ENCODE peak calls at places on chromosomes 13 and 19, in seven cellular contexts. R is thoracic aorta, G is neural progenitor cell, H is GM23248, Q is heart right ventricle, W is vagina, E is heart left ventricle. L is an unnamed sample. For H3K4me1, the result is how much of the 10 kb centered on the place peaks cover.

GRCh38 chr19:53865523-53865917 is 2.2 kb upstream of the MYADM start:
- DNase-seq in G (peak), Q (no peak), H (peak), R (no peak), W (no peak), E (no peak), L (no peak)

GRCh38 chr19:16051254-16052025 is 24.9 kb upstream of the TPM4 start:
- DNase-seq in H (no peak), G (no peak), E (no peak), R (no peak), Q (no peak), W (no peak), L (no peak)

GRCh38 chr13:39874331-39875055 is 219.0 kb downstream of the COG6 start:
- DNase-seq in Q (no peak), W (no peak), H (no peak), R (no peak), G (no peak), E (no peak), L (no peak)

GRCh38 chr13:108923386-108924061 is 294.1 kb downstream of the MYO16 start:
- DNase-seq in Q (no peak), R (no peak), E (no peak), H (no peak), G (no peak), W (no peak), L (no peak)

GRCh38 chr13:45367358-45367757 is 26.4 kb upstream of the TPT1 start:
- DNase-seq in R (peak), W (no peak), Q (no peak), H (peak), G (no peak), E (peak), L (peak)

GRCh38 chr19:13241321-13242104 is 91.3 kb downstream of the IER2 start:
- DNase-seq in W (no peak), Q (no peak), E (no peak), G (no peak), H (peak), R (no peak), L (no peak)

GRCh38 chr19:12701596-12702282 is 5.3 kb upstream of the FBXW9 start:
- DNase-seq in E (no peak), R (no peak), W (no peak), G (no peak), H (no peak), Q (no peak), L (no peak)

GRCh38 chr19:658916-659839 is 3.8 kb downstream of the RNF126 start:
- DNase-seq in R (no peak), W (no peak), G (no peak), Q (no peak), H (peak), E (peak), L (no peak)

GRCh38 chr13:35693142-35693784 is 216.8 kb upstream of the MAB21L1 start:
- DNase-seq in H (no peak), E (no peak), R (no peak), G (no peak), W (no peak), Q (no peak), L (no peak)

GRCh38 chr13:35140321-35140720 is 198.3 kb downstream of the NBEA start:
- DNase-seq in R (no peak), H (no peak), Q (no peak), G (no peak), E (no peak), W (no peak), L (no peak)

GRCh38 chr19:8366961-8367326 is 3.0 kb downstream of the ANGPTL4 start:
- DNase-seq in Q (no peak), G (no peak), W (no peak), R (no peak), H (peak), E (peak), L (no peak)

GRCh38 chr13:40181203-40181845 is 485.1 kb downstream of the FOXO1 start:
- DNase-seq in E (no peak), G (no peak), H (peak), R (no peak), Q (no peak), W (no peak), L (no peak)

DNA sequence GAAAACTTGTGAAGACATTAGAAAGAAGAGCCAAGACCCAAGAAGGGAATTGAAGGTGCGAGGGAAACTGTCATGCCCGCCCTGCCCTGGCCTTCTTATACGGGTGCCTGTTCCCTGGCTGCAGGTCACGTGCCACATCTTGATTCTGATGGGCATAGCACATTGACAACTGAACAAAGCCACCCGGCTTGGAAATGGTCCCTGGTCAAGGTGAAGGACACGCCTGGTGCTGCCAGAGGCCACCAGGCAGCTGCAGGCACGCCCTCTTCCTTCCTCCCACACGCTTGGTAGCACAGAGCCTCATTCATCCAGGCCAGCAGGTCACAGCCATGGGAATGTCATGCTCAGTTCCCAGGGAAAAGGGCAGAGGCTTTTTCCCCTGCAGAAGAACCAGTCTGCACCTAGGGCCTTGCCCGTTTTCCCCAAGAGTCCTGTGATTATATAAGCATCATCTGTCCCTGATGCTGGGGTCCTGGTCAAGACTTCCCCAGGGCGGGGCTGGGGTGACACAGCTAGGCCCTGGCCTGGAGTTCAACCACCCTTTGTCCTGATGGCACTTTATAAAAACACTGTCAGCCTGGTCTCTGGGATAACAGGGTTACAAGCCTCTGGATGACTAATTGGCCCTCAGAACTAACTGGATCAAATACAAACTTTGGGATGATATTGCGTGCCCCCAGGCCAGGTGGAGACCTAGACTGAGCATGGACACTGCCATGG is 56.0 kb downstream of the CDADC1 start:
- DNase-seq in R (no peak), W (peak), G (no peak), E (peak), H (peak), Q (no peak), L (no peak)
- H3K4me1 ChIP-seq in R (under half), W (under half), G (under half), E (under half), H (under half), Q (under half), L (under half)

DNA sequence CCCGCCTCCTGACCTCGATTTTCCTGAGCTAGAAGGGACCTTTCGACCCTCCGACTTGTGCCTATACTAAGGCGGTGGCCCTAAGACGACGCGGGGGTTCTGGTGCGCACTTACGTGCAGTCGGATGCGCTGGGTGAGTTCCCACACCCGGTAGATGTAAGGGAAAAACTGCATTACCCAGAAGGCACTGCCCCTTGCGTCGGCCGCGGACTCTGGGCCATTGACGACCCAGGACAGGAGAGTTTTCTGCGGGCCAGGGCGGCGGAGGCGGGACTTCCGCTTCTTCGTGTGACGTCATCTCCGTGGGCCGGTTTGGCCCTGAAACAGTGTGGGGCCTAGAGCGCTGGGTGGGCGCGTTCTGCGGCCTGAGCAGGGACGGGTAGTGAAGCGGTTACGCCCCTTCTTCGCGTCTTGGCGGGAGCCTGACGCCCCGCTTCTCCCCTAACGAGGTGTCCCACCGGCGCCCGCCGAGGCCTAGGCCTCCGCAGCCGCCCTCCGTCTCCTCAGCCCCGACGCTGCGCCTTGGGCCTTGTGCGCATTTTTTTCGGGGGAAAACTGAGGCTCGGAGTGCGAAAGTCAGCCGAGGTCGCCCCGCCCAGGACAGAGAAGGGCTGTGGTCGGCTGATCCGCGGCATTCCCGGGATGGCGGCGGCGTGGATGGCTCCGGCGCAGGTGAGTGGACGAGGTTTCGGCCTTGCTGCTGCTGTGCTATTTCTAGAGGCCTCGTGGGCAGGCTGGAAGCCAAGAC is at the start of gene ZNF460:
- DNase-seq in E (peak), Q (peak), W (peak), G (peak), H (peak), R (peak), L (peak)
- H3K4me1 ChIP-seq in E (under half), Q (under half), W (under half), G (under half), H (under half), R (under half), L (under half)

GRCh38 chr13:77544765-77545316 is 9.3 kb downstream of the SCEL start:
- DNase-seq in W (no peak), G (no peak), H (no peak), R (no peak), E (no peak), Q (no peak), L (no peak)

GRCh38 chr13:77543711-77544110 is 8.2 kb downstream of the SCEL start:
- DNase-seq in E (no peak), H (no peak), W (no peak), G (no peak), R (no peak), Q (no peak), L (no peak)

GRCh38 chr13:77548095-77548494 is 12.6 kb downstream of the SCEL start:
- DNase-seq in Q (no peak), H (no peak), E (no peak), R (no peak), W (no peak), G (no peak), L (no peak)

GRCh38 chr13:77544365-77544764 is 8.9 kb downstream of the SCEL start:
- DNase-seq in W (no peak), G (no peak), Q (peak), H (peak), E (peak), R (no peak), L (peak)

DNA sequence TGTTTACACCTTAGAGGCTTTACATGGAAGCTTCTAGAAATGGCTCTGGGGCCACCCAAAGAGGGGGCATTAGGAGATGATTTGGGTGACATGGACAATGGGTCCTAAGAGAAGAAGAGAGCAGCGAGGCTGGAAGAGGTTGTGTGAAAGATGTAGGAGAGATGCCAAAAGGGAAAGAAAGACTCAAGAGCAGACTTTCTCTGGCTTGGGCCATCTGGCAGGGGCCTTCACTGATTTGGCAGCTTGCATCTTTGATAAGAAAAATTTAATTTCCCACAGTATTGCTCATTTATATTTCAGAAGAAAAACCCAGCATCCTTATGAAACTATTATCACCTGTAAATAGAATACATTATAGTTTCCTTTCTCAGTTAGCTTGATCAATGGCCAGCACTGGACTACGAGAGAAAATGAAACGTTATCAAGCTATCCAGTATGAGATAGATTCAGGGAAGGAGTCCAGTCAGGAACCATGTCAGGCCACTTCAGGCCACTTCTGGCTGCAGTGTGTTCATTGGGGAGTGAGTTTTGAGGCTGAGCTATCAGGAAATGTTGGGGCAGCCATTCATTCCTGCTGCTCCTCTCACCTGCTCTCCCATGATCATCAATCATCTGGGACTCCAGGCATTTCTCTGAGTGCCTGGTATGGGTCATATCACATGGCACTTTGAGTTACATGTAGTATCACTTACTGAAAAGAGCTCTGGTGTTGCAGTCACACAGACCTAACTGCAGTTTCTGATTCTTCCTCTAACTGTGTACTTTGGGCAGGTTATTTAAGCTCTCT is 10.3 kb downstream of the SCEL start:
- DNase-seq in H (no peak), W (no peak), G (no peak), Q (no peak), E (no peak), R (no peak), L (no peak)
- H3K4me1 ChIP-seq in H (under half), W (under half), G (under half), Q (under half), E (under half), R (under half), L (under half)

DNA sequence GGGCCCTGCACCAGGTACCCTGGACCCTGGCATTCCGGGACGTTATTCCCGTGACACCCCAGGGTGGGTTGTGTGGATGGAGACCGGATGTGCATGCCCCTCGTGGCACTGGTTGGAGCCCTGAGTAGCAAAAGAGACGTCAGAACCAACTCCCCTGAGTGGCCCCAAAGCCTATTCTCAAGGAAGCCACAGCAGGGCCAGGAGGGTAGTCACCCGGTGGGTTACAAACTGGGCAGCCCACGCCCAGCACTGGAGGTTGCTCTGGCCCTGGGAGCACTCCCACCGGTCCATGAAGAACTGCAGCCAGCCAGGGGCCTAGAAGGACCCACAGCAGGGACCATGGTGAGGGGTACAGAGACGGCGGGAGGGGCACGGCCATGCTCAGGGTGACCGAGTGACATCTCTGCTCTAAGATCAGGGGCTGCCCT is 7.5 kb downstream of the KLF16 start:
- DNase-seq in G (no peak), H (peak), Q (no peak), W (no peak), E (peak), R (no peak), L (no peak)
- H3K4me1 ChIP-seq in G (half or more), H (under half), Q (half or more), W (half or more), E (half or more), R (half or more), L (under half)

GRCh38 chr19:46040125-46040524 is 677 bp downstream of the IGFL4 start:
- DNase-seq in E (no peak), G (no peak), R (no peak), H (no peak), Q (no peak), W (no peak), L (no peak)

GRCh38 chr19:46042252-46042883 is 1.6 kb upstream of the IGFL4 start:
- DNase-seq in H (no peak), W (no peak), G (no peak), E (no peak), Q (no peak), R (no peak), L (no peak)

GRCh38 chr19:46040952-46041500 is at the start of gene IGFL4:
- DNase-seq in W (no peak), E (no peak), R (no peak), Q (no peak), G (no peak), H (no peak), L (no peak)

GRCh38 chr19:46043519-46043918 is 2.7 kb upstream of the IGFL4 start:
- DNase-seq in Q (no peak), W (no peak), G (no peak), H (no peak), R (no peak), E (no peak), L (no peak)
- H3K4me1 ChIP-seq in Q (under half), W (under half), G (under half), H (under half), R (under half), E (under half), L (under half)